ENCODE peak calls at places on chromosomes 5 and 9, in six cellular contexts. C is CD8-positive, alpha-beta T cell; V is brain microvascular endothelial cell; L is lower leg skin; D is GM13976; J is sigmoid colon. Q is an unnamed sample.

GRCh38 chr5:143542798-143543144 is 139.3 kb upstream of the NR3C1 start:
- DNase-seq in C (no peak), V (no peak), L (no peak), D (no peak), J (no peak), Q (no peak)

GRCh38 chr9:80489329-80489728 is 917.6 kb downstream of the TLE4 start:
- DNase-seq in C (no peak), V (no peak), L (no peak), D (no peak), J (no peak), Q (no peak)

GRCh38 chr9:116686693-116687073 is 422 bp upstream of the TRIM32 start:
- DNase-seq in C (no peak), V (no peak), L (no peak), D (no peak), J (no peak), Q (no peak)

GRCh38 chr9:18256574-18256973 is 217.4 kb upstream of the ADAMTSL1 start:
- DNase-seq in C (no peak), V (peak; percentile 86), L (no peak), D (no peak), J (no peak), Q (no peak)

GRCh38 chr9:33799928-33800689 is 4.7 kb downstream of the PRSS3 start:
- DNase-seq in C (no peak), V (no peak), L (no peak), D (no peak), J (no peak), Q (no peak)

GRCh38 chr9:69433426-69433825 is 108.4 kb downstream of the ENTREP1 start:
- DNase-seq in C (no peak), V (no peak), L (no peak), D (no peak), J (no peak), Q (no peak)

GRCh38 chr9:35522189-35522588 is 32.3 kb downstream of the RUSC2 start:
- DNase-seq in C (no peak), V (no peak), L (no peak), D (no peak), J (no peak), Q (no peak)

GRCh38 chr5:165559645-165560044 is 2054.2 kb downstream of the MAT2B start:
- DNase-seq in C (no peak), V (no peak), L (no peak), D (no peak), J (no peak), Q (no peak)

GRCh38 chr5:134568761-134569725 is 43.6 kb downstream of the JADE2 start:
- DNase-seq in C (no peak), V (no peak), L (peak; percentile 51), D (no peak), J (peak; percentile 85), Q (no peak)

GRCh38 chr9:35731415-35732184 is 395 bp downstream of the TLN1 start:
- DNase-seq in C (no peak), V (no peak), L (peak; percentile 58), D (no peak), J (no peak), Q (no peak)

GRCh38 chr5:93226202-93226735 is 354.8 kb downstream of the NR2F1-AS1 start:
- DNase-seq in C (no peak), V (no peak), L (no peak), D (no peak), J (no peak), Q (no peak)

DNA sequence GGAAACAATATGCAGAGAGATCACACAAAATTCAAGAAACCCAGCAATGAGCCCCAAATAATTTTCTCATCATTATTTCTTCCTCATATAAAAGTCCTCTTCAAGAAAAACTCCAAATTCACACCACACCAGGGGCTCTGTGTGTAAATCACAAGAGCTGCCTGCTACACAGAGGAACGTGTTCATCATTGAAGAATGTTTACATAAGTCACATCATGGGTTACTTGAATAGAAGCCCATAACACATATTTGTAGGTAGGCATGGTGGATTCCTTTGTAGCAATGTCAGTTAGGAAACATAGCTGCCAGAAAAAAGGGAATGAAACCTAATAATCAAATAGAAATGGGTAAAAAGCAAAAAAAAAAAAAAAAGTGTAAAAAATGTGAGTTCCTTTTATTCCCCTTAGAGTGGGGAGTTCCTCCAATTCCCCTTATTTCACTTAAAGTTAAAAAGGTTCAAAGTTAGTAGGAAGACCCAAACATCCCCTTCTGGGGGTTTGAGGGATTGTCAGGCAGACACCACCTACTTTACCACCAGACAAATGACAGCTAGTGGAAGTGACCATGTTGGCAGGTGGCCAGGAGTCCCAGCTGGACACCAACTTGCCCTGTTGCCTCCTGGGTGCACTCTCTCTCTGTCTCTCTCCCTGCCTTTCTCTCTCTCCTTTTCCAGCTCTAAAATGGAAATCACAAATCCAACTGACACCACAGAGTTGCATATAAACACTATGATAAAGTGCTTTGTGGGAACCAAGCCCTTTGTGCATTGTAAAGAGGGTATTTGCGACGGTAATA is 307.9 kb upstream of the TLE4 start:
- DNase-seq in C (no peak), V (peak; percentile 20), L (no peak), D (no peak), J (no peak), Q (no peak)
- TF ChIP-seq CTCF in C (no peak), V (no peak), L (no peak), D (no peak), J (no peak), Q (no peak)

GRCh38 chr9:12643686-12644085 is 49.5 kb upstream of the TYRP1 start:
- DNase-seq in C (no peak), V (no peak), L (no peak), D (no peak), J (no peak), Q (no peak)

GRCh38 chr9:12640866-12641636 is 52.1 kb upstream of the TYRP1 start:
- DNase-seq in C (no peak), V (no peak), L (no peak), D (no peak), J (no peak), Q (no peak)

GRCh38 chr9:12640021-12640587 is 53.1 kb upstream of the TYRP1 start:
- DNase-seq in C (no peak), V (peak; percentile 34), L (no peak), D (no peak), J (no peak), Q (no peak)
- TF ChIP-seq CTCF in C (no peak), V (peak; percentile 37), L (no peak), D (no peak), J (no peak), Q (peak; percentile 33)

GRCh38 chr5:135989686-135990085 is 34.9 kb upstream of the LECT2 start:
- DNase-seq in C (no peak), V (no peak), L (no peak), D (no peak), J (no peak), Q (no peak)
- TF ChIP-seq CTCF in C (no peak), V (no peak), L (no peak), D (no peak), J (no peak), Q (no peak)

DNA sequence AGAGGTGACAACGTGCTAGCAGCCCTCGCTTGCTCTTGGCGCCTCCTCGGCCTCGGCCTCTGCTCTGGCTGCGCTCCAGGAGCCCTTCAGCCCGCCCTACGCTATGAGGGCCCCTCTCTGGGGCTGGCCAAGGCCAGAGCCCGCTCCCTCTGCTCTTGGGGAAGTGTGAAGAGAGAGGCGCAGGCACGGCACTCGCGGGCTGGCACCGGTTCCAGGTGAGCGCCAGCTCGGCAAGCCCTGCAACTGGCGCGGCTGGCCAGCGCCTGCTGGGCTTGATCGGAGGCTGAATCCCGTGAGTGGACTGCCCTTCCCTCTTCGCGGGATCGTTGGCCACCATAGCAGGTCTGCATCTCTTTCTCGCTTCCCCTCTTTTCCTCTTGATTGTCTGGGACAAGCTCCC is 298.0 kb upstream of the PTPRD start:
- DNase-seq in C (no peak), V (no peak), L (no peak), D (no peak), J (no peak), Q (no peak)
- TF ChIP-seq CTCF in C (no peak), V (no peak), L (no peak), D (no peak), J (no peak), Q (no peak)

DNA sequence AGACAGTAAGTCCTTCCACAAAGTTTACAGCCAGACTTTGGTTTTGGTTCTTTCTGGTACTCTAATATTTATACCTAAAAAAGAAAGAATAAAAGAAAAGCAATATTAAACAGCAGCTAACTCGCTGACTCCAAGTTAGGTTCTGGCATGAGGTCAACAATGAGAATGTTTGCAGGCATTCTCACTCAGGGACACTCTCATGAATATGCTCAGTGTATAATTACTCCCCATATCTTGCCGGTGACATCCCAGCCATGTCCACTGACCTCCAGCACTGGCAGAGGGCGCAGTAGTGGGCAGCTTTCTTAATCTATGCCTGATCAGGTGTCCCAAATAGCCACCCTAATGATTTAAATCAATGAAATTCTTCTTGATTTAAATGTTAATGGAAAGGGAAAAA is 151.5 kb downstream of the BNC2 start:
- DNase-seq in C (no peak), V (no peak), L (no peak), D (no peak), J (no peak), Q (no peak)
- TF ChIP-seq CTCF in C (no peak), V (no peak), L (no peak), D (no peak), J (no peak), Q (no peak)

GRCh38 chr5:76332620-76333170 is 70.4 kb upstream of the IQGAP2 start:
- DNase-seq in C (no peak), V (no peak), L (no peak), D (no peak), J (no peak), Q (no peak)

GRCh38 chr5:76332102-76332501 is 71.0 kb upstream of the IQGAP2 start:
- DNase-seq in C (no peak), V (no peak), L (no peak), D (no peak), J (no peak), Q (no peak)

GRCh38 chr5:76326559-76327351 is 76.3 kb upstream of the IQGAP2 start:
- DNase-seq in C (no peak), V (no peak), L (no peak), D (no peak), J (no peak), Q (no peak)

GRCh38 chr5:76331139-76331538 is 71.9 kb upstream of the IQGAP2 start:
- DNase-seq in C (peak; percentile 22), V (no peak), L (no peak), D (no peak), J (no peak), Q (no peak)

DNA sequence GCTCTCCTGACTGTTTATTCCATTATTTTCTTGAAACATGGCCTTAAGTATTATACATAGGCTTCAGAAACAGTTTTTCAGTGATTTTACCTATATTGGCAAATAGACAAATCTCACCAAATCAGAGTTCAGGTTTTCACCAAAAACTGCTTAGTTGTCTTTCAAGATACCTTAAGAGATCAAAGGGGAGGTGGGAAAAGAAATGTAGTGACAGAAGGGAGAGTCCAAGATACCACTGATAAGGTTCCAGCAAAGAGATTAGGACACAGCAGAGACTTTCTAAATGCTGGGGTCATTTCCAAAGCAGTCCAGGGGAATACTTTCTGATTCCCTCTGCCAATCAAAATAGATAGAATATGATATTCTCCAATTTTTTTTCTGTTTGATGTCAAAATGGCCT is 73.7 kb upstream of the IQGAP2 start:
- DNase-seq in C (no peak), V (no peak), L (no peak), D (no peak), J (no peak), Q (no peak)
- TF ChIP-seq CTCF in C (no peak), V (no peak), L (no peak), D (no peak), J (no peak), Q (no peak)

GRCh38 chr9:104682642-104683041 is 11.7 kb upstream of the OR13D1 start:
- DNase-seq in C (no peak), V (peak; percentile 16), L (no peak), D (peak; percentile 30), J (no peak), Q (peak; percentile 13)
- TF ChIP-seq CTCF in C (peak; percentile 20), V (peak; percentile 43), L (no peak), D (peak; percentile 15), J (no peak), Q (peak; percentile 33)